ENCODE peak calls at places on chromosome 19, in ten cellular contexts. One of them, this sample, is unnamed.

GRCh38 chr19:3556978-3557460 is 367 bp downstream of the MFSD12 start:
- DNase-seq in stomach: peak; percentile 48
- DNase-seq in A549: peak; percentile 46
- DNase-seq in K562: peak; percentile 75
- DNase-seq in suprapubic skin: no peak
- DNase-seq in ovary: peak; percentile 30
- DNase-seq in transverse colon: peak; percentile 51
- DNase-seq in tibial nerve: no peak
- DNase-seq in HepG2: no peak
- DNase-seq in esophagus muscularis mucosa: no peak
- DNase-seq in this sample: peak; percentile 90

GRCh38 chr19:49889687-49890348 is 6.9 kb downstream of the IL4I1 start:
- DNase-seq in esophagus muscularis mucosa: peak; percentile 95
- DNase-seq in transverse colon: peak; percentile 71
- DNase-seq in tibial nerve: peak; percentile 54
- DNase-seq in HepG2: no peak
- DNase-seq in ovary: peak; percentile 73
- DNase-seq in K562: peak; percentile 64
- DNase-seq in stomach: peak; percentile 77
- DNase-seq in suprapubic skin: peak; percentile 84
- DNase-seq in A549: peak; percentile 61
- DNase-seq in this sample: peak; percentile 77

GRCh38 chr19:10808937-10809655 is 26.9 kb downstream of the TMED1 start:
- DNase-seq in suprapubic skin: no peak
- DNase-seq in ovary: no peak
- DNase-seq in tibial nerve: no peak
- DNase-seq in HepG2: no peak
- DNase-seq in esophagus muscularis mucosa: no peak
- DNase-seq in stomach: peak; percentile 36
- DNase-seq in transverse colon: no peak
- DNase-seq in A549: no peak
- DNase-seq in K562: peak; percentile 66
- DNase-seq in this sample: no peak

GRCh38 chr19:38394488-38394887 is 6.0 kb downstream of the SPRED3 start:
- DNase-seq in esophagus muscularis mucosa: no peak
- DNase-seq in K562: no peak
- DNase-seq in ovary: no peak
- DNase-seq in A549: no peak
- DNase-seq in tibial nerve: no peak
- DNase-seq in transverse colon: no peak
- DNase-seq in suprapubic skin: no peak
- DNase-seq in HepG2: peak; percentile 56
- DNase-seq in stomach: no peak
- DNase-seq in this sample: no peak

GRCh38 chr19:4357921-4358326 is 14.6 kb downstream of the MPND start:
- DNase-seq in suprapubic skin: peak; percentile 61
- DNase-seq in esophagus muscularis mucosa: no peak
- DNase-seq in transverse colon: no peak
- DNase-seq in A549: no peak
- DNase-seq in stomach: no peak
- DNase-seq in HepG2: no peak
- DNase-seq in ovary: no peak
- DNase-seq in tibial nerve: no peak
- DNase-seq in K562: no peak
- DNase-seq in this sample: peak; percentile 65

GRCh38 chr19:57642396-57643046 is 9.6 kb downstream of the ZNF211 start:
- DNase-seq in stomach: no peak
- DNase-seq in tibial nerve: no peak
- DNase-seq in K562: no peak
- DNase-seq in ovary: no peak
- DNase-seq in HepG2: no peak
- DNase-seq in transverse colon: no peak
- DNase-seq in A549: no peak
- DNase-seq in suprapubic skin: no peak
- DNase-seq in esophagus muscularis mucosa: no peak
- DNase-seq in this sample: no peak

GRCh38 chr19:27986299-27986698 is 1226.7 kb downstream of the UQCRFS1 start:
- DNase-seq in A549: no peak
- DNase-seq in esophagus muscularis mucosa: no peak
- DNase-seq in K562: no peak
- DNase-seq in ovary: no peak
- DNase-seq in HepG2: no peak
- DNase-seq in tibial nerve: no peak
- DNase-seq in stomach: no peak
- DNase-seq in transverse colon: no peak
- DNase-seq in suprapubic skin: no peak
- DNase-seq in this sample: no peak

GRCh38 chr19:43699506-43700367 is 16.1 kb upstream of the IRGC start:
- DNase-seq in transverse colon: peak; percentile 48
- DNase-seq in K562: no peak
- DNase-seq in ovary: peak; percentile 17
- DNase-seq in A549: no peak
- DNase-seq in stomach: peak; percentile 34
- DNase-seq in esophagus muscularis mucosa: no peak
- DNase-seq in tibial nerve: no peak
- DNase-seq in HepG2: no peak
- DNase-seq in suprapubic skin: peak; percentile 71
- DNase-seq in this sample: peak; percentile 90

GRCh38 chr19:7969560-7969949 is 26.1 kb upstream of the TIMM44 start:
- DNase-seq in suprapubic skin: no peak
- DNase-seq in tibial nerve: no peak
- DNase-seq in A549: no peak
- DNase-seq in stomach: no peak
- DNase-seq in ovary: no peak
- DNase-seq in transverse colon: no peak
- DNase-seq in HepG2: no peak
- DNase-seq in K562: no peak
- DNase-seq in esophagus muscularis mucosa: no peak
- DNase-seq in this sample: no peak

GRCh38 chr19:925912-926594 is at the start of gene ARID3A:
- DNase-seq in stomach: peak; percentile 56
- DNase-seq in transverse colon: peak; percentile 71
- DNase-seq in ovary: no peak
- DNase-seq in tibial nerve: no peak
- DNase-seq in suprapubic skin: no peak
- DNase-seq in A549: peak; percentile 71
- DNase-seq in esophagus muscularis mucosa: no peak
- DNase-seq in K562: no peak
- DNase-seq in HepG2: no peak
- DNase-seq in this sample: peak; percentile 74

GRCh38 chr19:17491287-17491686 is 20.2 kb upstream of the PGLS start:
- DNase-seq in transverse colon: no peak
- DNase-seq in HepG2: no peak
- DNase-seq in tibial nerve: no peak
- DNase-seq in ovary: no peak
- DNase-seq in esophagus muscularis mucosa: no peak
- DNase-seq in A549: no peak
- DNase-seq in K562: no peak
- DNase-seq in suprapubic skin: no peak
- DNase-seq in stomach: no peak
- DNase-seq in this sample: no peak

GRCh38 chr19:55913643-55914268 is 18.4 kb downstream of the NLRP13 start:
- DNase-seq in HepG2: no peak
- DNase-seq in stomach: no peak
- DNase-seq in ovary: no peak
- DNase-seq in suprapubic skin: no peak
- DNase-seq in A549: no peak
- DNase-seq in esophagus muscularis mucosa: peak; percentile 55
- DNase-seq in tibial nerve: no peak
- DNase-seq in transverse colon: no peak
- DNase-seq in K562: no peak
- DNase-seq in this sample: no peak
- TF ChIP-seq CTCF in HepG2: peak; percentile 37
- TF ChIP-seq CTCF in stomach: no peak
- TF ChIP-seq CTCF in ovary: no peak
- TF ChIP-seq CTCF in suprapubic skin: no peak
- TF ChIP-seq CTCF in A549: no peak
- TF ChIP-seq CTCF in esophagus muscularis mucosa: no peak
- TF ChIP-seq CTCF in tibial nerve: no peak
- TF ChIP-seq CTCF in transverse colon: peak; percentile 12
- TF ChIP-seq CTCF in K562: peak; percentile 62
- TF ChIP-seq CTCF in this sample: no peak

DNA sequence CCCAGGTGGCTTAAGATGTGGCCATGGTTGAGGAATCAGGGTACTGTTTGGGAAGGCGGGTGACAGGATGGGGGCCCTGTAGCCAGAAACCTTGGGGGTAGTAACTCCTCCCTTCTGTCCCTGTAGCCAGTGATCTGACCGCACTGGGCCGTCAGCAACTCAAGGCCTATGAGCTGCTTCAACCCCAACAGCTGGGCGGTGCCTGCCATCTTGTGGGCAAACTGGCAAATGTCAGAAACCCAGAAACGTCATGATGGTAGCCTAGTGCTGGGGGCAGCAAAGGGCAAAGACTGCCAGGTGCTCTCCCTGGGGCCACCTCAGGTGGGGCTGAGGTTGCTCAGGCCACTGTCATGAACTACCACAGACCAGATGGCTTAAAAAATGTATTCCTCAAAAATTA is 3.5 kb downstream of the COPE start:
- DNase-seq in tibial nerve: no peak
- DNase-seq in ovary: no peak
- DNase-seq in stomach: peak; percentile 36
- DNase-seq in HepG2: peak; percentile 54
- DNase-seq in suprapubic skin: no peak
- DNase-seq in esophagus muscularis mucosa: no peak
- DNase-seq in K562: no peak
- DNase-seq in A549: no peak
- DNase-seq in transverse colon: peak; percentile 39
- DNase-seq in this sample: no peak
- TF ChIP-seq EP300 in tibial nerve: no peak
- TF ChIP-seq EP300 in ovary: no peak
- TF ChIP-seq EP300 in stomach: no peak
- TF ChIP-seq EP300 in HepG2: no peak
- TF ChIP-seq EP300 in suprapubic skin: no peak
- TF ChIP-seq EP300 in esophagus muscularis mucosa: no peak
- TF ChIP-seq EP300 in K562: no peak
- TF ChIP-seq EP300 in A549: no peak
- TF ChIP-seq EP300 in transverse colon: no peak
- TF ChIP-seq EP300 in this sample: no peak

GRCh38 chr19:19849056-19849455 is 16.6 kb upstream of the ZNF253 start:
- DNase-seq in ovary: no peak
- DNase-seq in esophagus muscularis mucosa: no peak
- DNase-seq in suprapubic skin: no peak
- DNase-seq in HepG2: no peak
- DNase-seq in transverse colon: no peak
- DNase-seq in A549: no peak
- DNase-seq in tibial nerve: no peak
- DNase-seq in stomach: no peak
- DNase-seq in K562: no peak
- DNase-seq in this sample: no peak
- H3K4me3 ChIP-seq in ovary: no peak overlapping the region
- H3K4me3 ChIP-seq in esophagus muscularis mucosa: no peak overlapping the region
- H3K4me3 ChIP-seq in suprapubic skin: no peak overlapping the region
- H3K4me3 ChIP-seq in HepG2: no peak overlapping the region
- H3K4me3 ChIP-seq in transverse colon: no peak overlapping the region
- H3K4me3 ChIP-seq in A549: no peak overlapping the region
- H3K4me3 ChIP-seq in tibial nerve: no peak overlapping the region
- H3K4me3 ChIP-seq in stomach: no peak overlapping the region
- H3K4me3 ChIP-seq in K562: no peak overlapping the region
- H3K4me3 ChIP-seq in this sample: no peak overlapping the region

GRCh38 chr19:50890422-50891252 is 17.4 kb downstream of the KLK2 start:
- DNase-seq in ovary: no peak
- DNase-seq in stomach: no peak
- DNase-seq in esophagus muscularis mucosa: no peak
- DNase-seq in suprapubic skin: no peak
- DNase-seq in tibial nerve: no peak
- DNase-seq in A549: peak; percentile 39
- DNase-seq in K562: no peak
- DNase-seq in HepG2: no peak
- DNase-seq in transverse colon: no peak
- DNase-seq in this sample: no peak

GRCh38 chr19:50891253-50891625 is 18.0 kb downstream of the KLK2 start:
- DNase-seq in transverse colon: no peak
- DNase-seq in HepG2: no peak
- DNase-seq in suprapubic skin: no peak
- DNase-seq in tibial nerve: no peak
- DNase-seq in esophagus muscularis mucosa: no peak
- DNase-seq in stomach: no peak
- DNase-seq in K562: no peak
- DNase-seq in ovary: no peak
- DNase-seq in A549: no peak
- DNase-seq in this sample: no peak

GRCh38 chr19:50894478-50895356 is 16.5 kb downstream of the KLK4 start:
- DNase-seq in ovary: no peak
- DNase-seq in esophagus muscularis mucosa: no peak
- DNase-seq in HepG2: no peak
- DNase-seq in tibial nerve: no peak
- DNase-seq in suprapubic skin: no peak
- DNase-seq in transverse colon: no peak
- DNase-seq in A549: no peak
- DNase-seq in stomach: no peak
- DNase-seq in K562: no peak
- DNase-seq in this sample: no peak

GRCh38 chr19:50896591-50897190 is 14.5 kb downstream of the KLK4 start:
- DNase-seq in A549: no peak
- DNase-seq in suprapubic skin: no peak
- DNase-seq in esophagus muscularis mucosa: no peak
- DNase-seq in K562: peak; percentile 50
- DNase-seq in transverse colon: no peak
- DNase-seq in ovary: no peak
- DNase-seq in stomach: no peak
- DNase-seq in tibial nerve: no peak
- DNase-seq in HepG2: peak; percentile 26
- DNase-seq in this sample: no peak

DNA sequence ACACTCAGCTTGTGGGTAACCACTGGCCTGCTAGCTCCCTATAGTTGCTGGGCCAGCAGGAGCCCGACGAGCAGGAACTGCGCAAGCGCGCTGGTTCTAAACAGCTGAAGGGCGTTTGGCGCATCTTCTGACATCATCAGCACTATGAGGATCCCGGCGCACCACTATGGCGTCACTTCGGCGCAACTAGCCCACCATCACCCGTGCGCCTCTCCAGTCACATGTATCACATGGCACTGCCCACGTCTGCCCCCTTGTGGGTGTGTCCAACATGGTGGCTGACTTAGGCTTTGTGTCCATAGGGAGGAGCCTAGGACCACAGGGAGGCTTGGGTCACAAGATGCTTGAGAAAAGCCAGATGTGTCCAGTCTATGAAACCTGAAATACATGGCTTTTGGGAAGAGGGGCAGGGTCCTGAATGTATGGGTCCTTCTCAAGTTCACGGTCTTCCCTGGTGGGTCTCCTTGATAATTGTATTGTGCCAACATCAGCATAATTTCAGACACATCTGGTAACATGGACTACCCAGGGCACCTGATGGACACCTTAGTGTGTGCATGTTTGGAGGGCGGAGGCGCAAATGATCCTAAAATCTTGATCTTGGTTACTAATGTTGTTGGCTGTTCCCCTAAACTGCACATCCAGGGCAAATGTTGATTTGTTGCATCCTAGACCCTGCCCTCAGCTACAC is 18.0 kb downstream of the KLK4 start:
- DNase-seq in esophagus muscularis mucosa: no peak
- DNase-seq in HepG2: no peak
- DNase-seq in K562: peak; percentile 54
- DNase-seq in stomach: no peak
- DNase-seq in transverse colon: no peak
- DNase-seq in ovary: no peak
- DNase-seq in suprapubic skin: no peak
- DNase-seq in tibial nerve: no peak
- DNase-seq in A549: no peak
- DNase-seq in this sample: no peak
- TF ChIP-seq CTCF in esophagus muscularis mucosa: no peak
- TF ChIP-seq CTCF in HepG2: no peak
- TF ChIP-seq CTCF in K562: peak; percentile 52
- TF ChIP-seq CTCF in stomach: no peak
- TF ChIP-seq CTCF in transverse colon: no peak
- TF ChIP-seq CTCF in ovary: no peak
- TF ChIP-seq CTCF in suprapubic skin: no peak
- TF ChIP-seq CTCF in tibial nerve: no peak
- TF ChIP-seq CTCF in A549: no peak
- TF ChIP-seq CTCF in this sample: no peak